ENCODE peak calls at places on chromosomes 11 and 22, in six cellular contexts. J is amniotic stem cell, V is A549, X is nucleus accumbens, O is coronary artery, K is head of caudate nucleus. U is an unnamed sample.

GRCh38 chr22:48803171-48803992 is 1024.3 kb downstream of the BRD1 start:
- DNase-seq in J (no peak), V (no peak), X (no peak), O (peak), K (no peak), U (peak)

GRCh38 chr11:95082576-95083001 is 7.1 kb upstream of the ENDOD1 start:
- DNase-seq in J (no peak), V (no peak), X (peak), O (no peak), K (peak), U (no peak)

GRCh38 chr22:26162961-26163360 is 6.3 kb upstream of the SEZ6L start:
- DNase-seq in J (no peak), V (no peak), X (no peak), O (no peak), K (no peak), U (no peak)

GRCh38 chr11:17560281-17561110 is 13.4 kb downstream of the OTOG start:
- DNase-seq in J (no peak), V (no peak), X (no peak), O (peak), K (no peak), U (no peak)

GRCh38 chr11:71499125-71499524 is 27.9 kb upstream of the KRTAP5-7 start:
- DNase-seq in J (no peak), V (no peak), X (no peak), O (no peak), K (no peak), U (no peak)

GRCh38 chr11:80103149-80103859 is 662.5 kb upstream of the TENM4 start:
- DNase-seq in J (peak), V (no peak), X (no peak), O (no peak), K (no peak), U (no peak)

GRCh38 chr22:19129871-19130270 is 1.2 kb upstream of the TSSK2 start:
- DNase-seq in J (no peak), V (no peak), X (no peak), O (no peak), K (no peak), U (no peak)

GRCh38 chr11:122617297-122617696 is 38.2 kb upstream of the UBASH3B start:
- DNase-seq in J (no peak), V (no peak), X (no peak), O (no peak), K (no peak), U (no peak)

GRCh38 chr11:2951235-2952110 is 22.3 kb upstream of the PHLDA2 start:
- DNase-seq in J (peak), V (no peak), X (no peak), O (no peak), K (no peak), U (peak)

GRCh38 chr11:47269829-47270305 is at the start of gene MADD:
- DNase-seq in J (no peak), V (peak), X (peak), O (peak), K (peak), U (peak)

GRCh38 chr11:131471976-131472375 is 101.6 kb downstream of the NTM start:
- DNase-seq in J (no peak), V (no peak), X (no peak), O (no peak), K (no peak), U (no peak)

GRCh38 chr22:35582218-35582860 is 34.8 kb downstream of the MB start:
- DNase-seq in J (no peak), V (no peak), X (no peak), O (no peak), K (no peak), U (no peak)

GRCh38 chr11:66454253-66454652 is 12.5 kb upstream of the PELI3 start:
- DNase-seq in J (no peak), V (no peak), X (no peak), O (no peak), K (no peak), U (no peak)

GRCh38 chr11:40100204-40100603 is 1359.2 kb downstream of the LRRC4C start:
- DNase-seq in J (no peak), V (no peak), X (no peak), O (no peak), K (no peak), U (no peak)

GRCh38 chr11:95559899-95560298 is 229.7 kb downstream of the FAM76B start:
- DNase-seq in J (no peak), V (no peak), X (no peak), O (peak), K (no peak), U (no peak)

GRCh38 chr11:70055444-70055843 is 22.7 kb upstream of the ANO1 start:
- DNase-seq in J (no peak), V (no peak), X (no peak), O (no peak), K (no peak), U (no peak)

GRCh38 chr11:113458189-113458588 is 17.0 kb downstream of the DRD2 start:
- DNase-seq in J (no peak), V (no peak), X (no peak), O (no peak), K (no peak), U (no peak)

GRCh38 chr11:66225054-66225453 is 43.4 kb upstream of the RAB1B start:
- DNase-seq in J (no peak), V (no peak), X (no peak), O (no peak), K (no peak), U (no peak)

GRCh38 chr22:46714550-46714949 is 23.5 kb downstream of the CERK start:
- DNase-seq in J (no peak), V (no peak), X (no peak), O (no peak), K (no peak), U (no peak)

GRCh38 chr22:40385041-40385782 is 14.8 kb downstream of the SGSM3 start:
- DNase-seq in J (no peak), V (no peak), X (no peak), O (no peak), K (no peak), U (no peak)

GRCh38 chr11:75499423-75500305 is 26.1 kb downstream of the GDPD5 start:
- DNase-seq in J (peak), V (peak), X (no peak), O (no peak), K (no peak), U (no peak)

GRCh38 chr11:44351006-44351660 is 41.2 kb upstream of the ALX4 start:
- DNase-seq in J (no peak), V (no peak), X (no peak), O (no peak), K (no peak), U (no peak)

GRCh38 chr11:93849751-93850584 is 450 bp downstream of the VSTM5 start:
- DNase-seq in J (no peak), V (no peak), X (no peak), O (no peak), K (no peak), U (no peak)

GRCh38 chr11:69460540-69461257 is 20.8 kb upstream of the LINC01488 start:
- DNase-seq in J (no peak), V (no peak), X (no peak), O (no peak), K (no peak), U (no peak)

GRCh38 chr22:28360846-28361424 is 318.7 kb downstream of the TTC28 start:
- DNase-seq in J (no peak), V (no peak), X (no peak), O (no peak), K (no peak), U (no peak)

GRCh38 chr22:48259991-48260670 is 1497.7 kb downstream of the TBC1D22A start:
- DNase-seq in J (no peak), V (no peak), X (no peak), O (no peak), K (no peak), U (no peak)

GRCh38 chr11:9739108-9739507 is 75.2 kb downstream of the SWAP70 start:
- DNase-seq in J (no peak), V (no peak), X (no peak), O (no peak), K (no peak), U (no peak)

GRCh38 chr11:126310229-126310991 is 6.5 kb downstream of the DCPS start:
- DNase-seq in J (peak), V (peak), X (peak), O (peak), K (peak), U (peak)

GRCh38 chr11:115477410-115477809 is 26.8 kb downstream of the CADM1 start:
- DNase-seq in J (no peak), V (no peak), X (no peak), O (no peak), K (no peak), U (no peak)